ENCODE peak calls at places on chromosomes 4 and X, in ten cellular contexts. V, J, Z, F, L, S, C, T, A and N are unnamed samples.

GRCh38 chrX:100625985-100626491 is 10.6 kb downstream of the TSPAN6 start:
- DNase-seq in C (no peak), L (peak; percentile 39), T (peak; percentile 37), Z (no peak), A (no peak), S (no peak), J (no peak), F (peak; percentile 55), V (no peak), N (peak; percentile 40)

GRCh38 chrX:149286940-149287349 is 218.2 kb downstream of the IDS start:
- DNase-seq in F (peak; percentile 15), C (no peak), V (no peak), A (peak; percentile 34), Z (peak; percentile 36), S (peak; percentile 55), J (peak; percentile 54), L (peak; percentile 11), T (peak; percentile 54), N (no peak)

GRCh38 chr4:110823251-110823650 is 200.4 kb upstream of the PITX2 start:
- DNase-seq in Z (peak; percentile 60), A (no peak), V (no peak), J (peak; percentile 75), T (peak; percentile 89), F (no peak), S (no peak), L (no peak), C (no peak), N (no peak)

GRCh38 chrX:34918856-34919255 is 23.7 kb upstream of the FAM47B start:
- DNase-seq in A (peak; percentile 23), J (peak; percentile 44), V (no peak), C (no peak), F (peak; percentile 48), L (peak; percentile 40), Z (peak; percentile 69), S (peak; percentile 69), T (peak; percentile 73), N (peak; percentile 32)

GRCh38 chr4:87014284-87014782 is 79.5 kb downstream of the AFF1 start:
- DNase-seq in Z (no peak), T (no peak), J (no peak), S (peak; percentile 52), F (no peak), A (no peak), L (peak; percentile 24), V (no peak), C (no peak), N (peak; percentile 48)

GRCh38 chr4:1593458-1593857 is 90.7 kb downstream of the FAM53A start:
- DNase-seq in L (no peak), C (no peak), A (no peak), J (no peak), V (no peak), Z (no peak), T (no peak), S (no peak), F (no peak), N (no peak)

GRCh38 chr4:23594125-23594524 is 295.7 kb downstream of the PPARGC1A start:
- DNase-seq in J (no peak), V (no peak), Z (no peak), T (no peak), S (no peak), L (no peak), C (no peak), A (no peak), F (no peak), N (no peak)

GRCh38 chrX:1545776-1546408 is 8.9 kb upstream of the P2RY8 start:
- DNase-seq in Z (no peak), S (no peak), J (no peak), T (no peak), A (no peak), F (no peak), C (no peak), V (no peak), L (no peak), N (no peak)

GRCh38 chr4:41420576-41420975 is 117.4 kb upstream of the LIMCH1 start:
- DNase-seq in F (no peak), L (no peak), A (no peak), V (no peak), T (no peak), S (no peak), J (no peak), C (no peak), Z (no peak), N (no peak)

GRCh38 chrX:130895299-130895698 is 7.7 kb downstream of the ENOX2 start:
- DNase-seq in V (no peak), C (no peak), A (no peak), S (peak; percentile 31), J (no peak), T (no peak), L (peak; percentile 8), Z (no peak), F (no peak), N (no peak)

GRCh38 chrX:18353931-18354368 is 538 bp downstream of the SCML2 start:
- DNase-seq in V (no peak), A (peak; percentile 24), T (no peak), F (no peak), C (no peak), Z (no peak), S (no peak), J (no peak), L (no peak), N (no peak)
- TF ChIP-seq CTCF in V (no peak), A (no peak), T (no peak), F (peak; percentile 9), C (no peak), Z (no peak), S (no peak), J (no peak), L (no peak), N (no peak)

GRCh38 chr4:64157397-64157796 is 251.9 kb downstream of the TECRL start:
- DNase-seq in J (no peak), T (no peak), L (no peak), S (no peak), A (no peak), Z (no peak), C (no peak), F (no peak), V (no peak), N (no peak)

GRCh38 chr4:64156253-64156652 is 253.0 kb downstream of the TECRL start:
- DNase-seq in Z (no peak), V (no peak), F (no peak), J (no peak), L (no peak), T (no peak), C (no peak), A (no peak), S (no peak), N (no peak)

DNA sequence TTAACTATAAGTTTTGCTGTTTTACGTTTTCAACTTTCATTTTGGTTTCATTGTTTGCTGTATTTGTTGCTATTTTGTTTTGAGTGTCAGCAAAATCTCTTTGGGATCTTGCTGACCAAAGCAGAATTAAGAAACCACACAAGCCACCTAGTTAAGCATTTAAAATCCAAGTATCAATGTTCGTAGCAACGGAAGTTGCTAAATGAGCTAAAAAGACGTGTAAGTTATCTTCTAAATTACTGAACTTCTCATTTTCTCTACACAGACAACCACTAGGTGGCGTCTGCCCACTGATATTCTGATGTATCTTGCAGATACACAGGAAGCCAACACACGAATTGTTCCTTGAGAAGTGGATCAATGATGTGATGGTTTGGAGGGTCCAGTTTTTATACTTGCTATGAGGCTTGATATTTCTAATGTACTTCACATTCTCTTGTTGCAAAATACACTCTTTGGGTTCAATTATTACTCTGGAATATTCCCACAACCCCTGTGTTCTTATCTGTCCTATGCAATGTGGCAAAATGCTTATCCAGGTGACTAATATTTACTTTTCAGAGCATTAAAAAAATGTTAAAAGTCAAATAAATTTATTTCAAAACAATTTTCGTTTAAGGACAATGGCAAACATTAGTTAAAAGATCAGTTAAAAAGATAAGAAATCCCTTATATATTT is 250.5 kb downstream of the TECRL start:
- DNase-seq in Z (peak; percentile 42), L (peak; percentile 32), C (no peak), A (peak; percentile 84), T (peak; percentile 64), V (no peak), J (peak; percentile 76), S (peak; percentile 61), F (peak; percentile 62), N (peak; percentile 7)
- H3K4me3 ChIP-seq in Z (peak overlapping the region; percentile 1), L (peak overlapping the region; percentile 45), C (peak overlapping the region; percentile 53), A (no peak overlapping the region), T (no peak overlapping the region), V (peak overlapping the region; percentile 36), J (no peak overlapping the region), S (no peak overlapping the region), F (peak overlapping the region; percentile 18), N (no peak overlapping the region)

GRCh38 chrX:41335590-41336331 is 1.8 kb downstream of the DDX3X start:
- DNase-seq in C (no peak), T (peak; percentile 91), L (peak; percentile 59), S (peak; percentile 50), A (no peak), F (peak; percentile 55), J (no peak), V (no peak), Z (peak; percentile 12), N (no peak)

GRCh38 chrX:41338422-41338821 is 4.5 kb downstream of the DDX3X start:
- DNase-seq in J (no peak), V (no peak), L (no peak), T (no peak), S (peak; percentile 35), A (no peak), C (no peak), F (no peak), Z (no peak), N (no peak)

GRCh38 chrX:41337140-41337539 is 3.2 kb downstream of the DDX3X start:
- DNase-seq in A (no peak), V (no peak), C (no peak), T (no peak), F (no peak), J (no peak), Z (no peak), L (no peak), S (no peak), N (no peak)

GRCh38 chrX:41334866-41335589 is 1.1 kb downstream of the DDX3X start:
- DNase-seq in T (peak; percentile 58), L (no peak), J (peak; percentile 32), Z (peak; percentile 29), F (no peak), S (peak; percentile 59), C (no peak), V (peak; percentile 89), A (peak; percentile 63), N (no peak)

GRCh38 chrX:41336447-41336846 is 2.5 kb downstream of the DDX3X start:
- DNase-seq in A (no peak), J (no peak), V (no peak), S (no peak), C (no peak), L (no peak), Z (no peak), T (no peak), F (no peak), N (no peak)
- TF ChIP-seq CTCF in A (no peak), J (no peak), V (no peak), S (no peak), C (no peak), L (no peak), Z (no peak), T (no peak), F (no peak), N (no peak)

DNA sequence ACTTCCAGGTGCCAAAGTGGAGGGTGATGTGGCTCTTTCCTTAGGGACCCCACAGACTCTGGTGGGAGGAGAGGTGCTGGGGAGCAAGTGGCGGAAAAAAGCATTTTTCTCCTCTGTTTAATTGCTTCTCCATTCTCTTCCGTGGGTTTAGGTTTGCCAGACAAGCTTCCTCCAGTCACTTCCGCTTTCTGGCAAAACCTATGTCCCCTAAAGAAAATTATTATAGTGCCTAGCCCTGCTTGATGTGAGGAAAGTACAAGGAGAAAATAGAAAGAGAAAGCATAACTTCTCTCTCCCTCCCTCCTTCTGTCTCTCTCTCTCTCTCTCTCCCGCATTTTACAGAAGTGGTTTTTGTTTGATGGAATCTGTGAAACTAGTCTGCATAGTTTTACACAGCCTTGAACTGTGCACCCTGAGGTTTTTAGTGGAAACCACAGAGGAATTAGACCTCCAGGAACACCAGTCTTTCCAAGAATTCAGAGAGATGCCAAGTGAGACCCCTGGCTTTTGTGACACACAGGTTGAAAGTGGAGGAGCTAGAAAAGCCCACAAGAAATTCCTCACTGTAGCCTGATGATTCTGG is 231.1 kb upstream of the ANXA3 start:
- DNase-seq in F (peak; percentile 31), S (no peak), T (no peak), J (no peak), A (no peak), Z (no peak), L (peak; percentile 65), C (no peak), V (no peak), N (no peak)
- H3K4me3 ChIP-seq in F (no peak overlapping the region), S (no peak overlapping the region), T (no peak overlapping the region), J (no peak overlapping the region), A (no peak overlapping the region), Z (no peak overlapping the region), L (no peak overlapping the region), C (no peak overlapping the region), V (no peak overlapping the region), N (no peak overlapping the region)